ENCODE peak calls at places on chromosomes 7 and 10, in five cellular contexts. I is body of pancreas, J is astrocyte, O is fibroblast of lung, B is Peyer's patch. H is an unnamed sample.

GRCh38 chr10:95476482-95477174 is 84.5 kb downstream of the SORBS1 start:
- DNase-seq in B (no peak), O (no peak), I (no peak), J (no peak), H (no peak)

GRCh38 chr7:47783456-47784240 is 164.6 kb downstream of the PKD1L1 start:
- DNase-seq in I (peak; percentile 40), B (no peak), J (peak; percentile 99), O (peak; percentile 99), H (peak; percentile 78)

GRCh38 chr10:69860290-69860689 is 58.6 kb downstream of the COL13A1 start:
- DNase-seq in J (no peak), O (no peak), I (no peak), B (no peak), H (no peak)

GRCh38 chr10:81248846-81249245 is 626.1 kb upstream of the NRG3 start:
- DNase-seq in J (no peak), O (no peak), B (no peak), I (no peak), H (no peak)

GRCh38 chr10:43196981-43197833 is 59.0 kb downstream of the CSGALNACT2 start:
- DNase-seq in O (no peak), J (no peak), I (no peak), B (peak; percentile 34), H (peak; percentile 9)

GRCh38 chr10:86798030-86798429 is 41.6 kb downstream of the BMPR1A start:
- DNase-seq in O (peak; percentile 51), J (peak; percentile 45), B (no peak), I (no peak), H (no peak)

GRCh38 chr7:147510913-147511312 is 1079.7 kb upstream of the C7orf33 start:
- DNase-seq in B (no peak), J (peak; percentile 44), I (no peak), O (peak; percentile 64), H (no peak)

GRCh38 chr10:62155054-62155453 is 113.6 kb downstream of the RTKN2 start:
- DNase-seq in I (no peak), B (no peak), O (no peak), J (no peak), H (no peak)

GRCh38 chr10:24991298-24991697 is 24.7 kb downstream of the ENKUR start:
- DNase-seq in B (no peak), J (no peak), O (no peak), I (no peak), H (no peak)

GRCh38 chr10:15758618-15759017 is 38.9 kb upstream of the ITGA8 start:
- DNase-seq in O (no peak), J (no peak), B (no peak), I (no peak), H (no peak)

GRCh38 chr7:38448076-38448475 is 174.6 kb upstream of the TARP start:
- DNase-seq in J (peak; percentile 60), I (no peak), B (no peak), O (peak; percentile 68), H (no peak)

GRCh38 chr10:62153191-62153590 is 115.5 kb downstream of the RTKN2 start:
- DNase-seq in O (peak; percentile 51), J (peak; percentile 46), B (no peak), I (peak; percentile 5), H (no peak)

GRCh38 chr7:20331231-20331880 is 656 bp downstream of the ITGB8 start:
- DNase-seq in I (peak; percentile 37), J (no peak), B (peak; percentile 70), O (peak; percentile 48), H (peak; percentile 39)

GRCh38 chr7:82443801-82444219 is 233 bp upstream of the CACNA2D1 start:
- DNase-seq in I (peak; percentile 67), J (peak; percentile 86), O (peak; percentile 93), B (peak; percentile 62), H (peak; percentile 94)

GRCh38 chr10:101560293-101561067 is 27.6 kb downstream of the POLL start:
- DNase-seq in O (no peak), B (no peak), I (no peak), J (no peak), H (peak; percentile 51)

GRCh38 chr7:116985575-116985974 is 32.3 kb downstream of the ST7 start:
- DNase-seq in I (no peak), J (no peak), O (no peak), B (no peak), H (no peak)

GRCh38 chr7:139987691-139988516 is 74.8 kb downstream of the PARP12 start:
- DNase-seq in B (no peak), J (no peak), O (no peak), I (no peak), H (no peak)

GRCh38 chr7:24821045-24821853 is 64.0 kb upstream of the GSDME start:
- DNase-seq in I (peak; percentile 65), J (peak; percentile 98), B (peak; percentile 94), O (peak; percentile 99), H (no peak)

GRCh38 chr10:13971586-13972475 is 358.9 kb downstream of the FRMD4A start:
- DNase-seq in B (no peak), O (peak; percentile 95), J (peak; percentile 94), I (no peak), H (no peak)

GRCh38 chr10:123301077-123301875 is 147.1 kb downstream of the BUB3 start:
- DNase-seq in J (peak; percentile 74), I (peak; percentile 37), B (no peak), O (peak; percentile 84), H (no peak)

GRCh38 chr7:127251048-127251451 is 1.7 kb downstream of the GRM8 start:
- DNase-seq in B (no peak), I (no peak), O (no peak), J (no peak), H (no peak)

GRCh38 chr10:61992683-61993629 is 91.5 kb downstream of the ARID5B start:
- DNase-seq in I (peak; percentile 71), O (peak; percentile 92), B (peak; percentile 80), J (peak; percentile 93), H (peak; percentile 83)

GRCh38 chr7:34849966-34850365 is 187.3 kb downstream of the DPY19L1 start:
- DNase-seq in B (no peak), J (no peak), O (no peak), I (no peak), H (no peak)

GRCh38 chr7:18693401-18693800 is 197.9 kb downstream of the HDAC9 start:
- DNase-seq in I (peak; percentile 20), B (no peak), J (peak; percentile 64), O (peak; percentile 73), H (no peak)

DNA sequence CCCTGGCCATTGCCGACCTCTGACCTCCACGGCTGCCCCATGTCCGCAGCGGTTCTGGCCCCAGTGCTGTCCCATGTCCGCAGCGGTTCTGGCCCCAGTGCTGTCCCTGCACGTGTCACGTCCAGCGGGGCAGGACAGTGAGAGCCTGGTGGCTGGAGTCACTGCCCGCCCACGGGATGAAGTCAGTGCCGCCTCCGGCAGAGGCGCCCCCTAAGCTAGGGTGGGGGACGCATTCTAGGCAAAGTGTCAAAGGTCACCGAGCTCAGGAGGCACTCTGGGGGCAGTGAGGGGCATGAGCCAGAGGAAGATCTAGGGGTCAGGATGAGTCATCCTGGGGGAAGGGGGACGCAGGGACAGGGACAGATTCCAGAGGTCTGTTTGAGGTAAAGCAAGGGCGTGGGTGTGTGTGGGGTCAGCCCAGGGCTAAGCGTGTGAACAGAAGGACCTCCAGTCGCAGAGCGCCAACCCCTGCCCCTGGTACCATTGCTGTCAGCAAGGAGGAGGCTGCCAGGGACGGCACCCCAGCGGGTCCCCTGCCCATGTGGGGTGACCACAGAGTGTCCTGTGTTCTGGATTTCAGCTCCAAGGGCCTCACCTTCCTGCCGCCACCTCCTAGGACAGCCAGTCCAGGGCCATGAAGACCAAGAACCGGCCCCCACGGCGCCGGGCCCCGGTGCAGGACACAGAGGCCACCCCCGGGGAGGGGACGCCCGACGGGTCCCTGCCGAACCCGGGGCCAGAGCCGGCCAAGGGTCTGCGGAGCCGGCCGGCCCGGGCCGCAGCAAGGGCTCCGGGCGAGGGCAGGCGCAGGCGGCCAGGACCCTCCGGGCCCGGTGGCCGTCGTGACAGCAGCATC is 665 bp downstream of the BHLHA15 start:
- DNase-seq in B (peak; percentile 45), I (peak; percentile 61), O (no peak), J (no peak), H (peak; percentile 64)
- H3K4me1 ChIP-seq in B (no peaks in the 10 kb centered on the region), I (peaks cover 35% of the 10 kb centered on the region), O (no peaks in the 10 kb centered on the region), J (peaks cover 5% of the 10 kb centered on the region), H (peaks cover 14% of the 10 kb centered on the region)

GRCh38 chr7:2734761-2735571 is 47.0 kb downstream of the AMZ1 start:
- DNase-seq in J (no peak), O (no peak), B (peak; percentile 63), I (peak; percentile 59), H (peak; percentile 47)

GRCh38 chr7:2732388-2732787 is 44.4 kb downstream of the AMZ1 start:
- DNase-seq in J (no peak), O (no peak), B (no peak), I (no peak), H (no peak)

GRCh38 chr7:2734084-2734601 is 46.1 kb downstream of the AMZ1 start:
- DNase-seq in J (no peak), B (no peak), O (no peak), I (no peak), H (peak; percentile 60)

GRCh38 chr7:2730846-2731770 is 43.1 kb downstream of the AMZ1 start:
- DNase-seq in B (peak; percentile 37), O (no peak), I (no peak), J (no peak), H (no peak)

GRCh38 chr7:2732959-2733584 is 45.1 kb downstream of the AMZ1 start:
- DNase-seq in B (peak; percentile 74), O (peak; percentile 78), J (peak; percentile 65), I (peak; percentile 55), H (peak; percentile 90)
- TF ChIP-seq CTCF in B (no peak), O (no peak), J (no peak), I (no peak), H (no peak)

GRCh38 chr7:150565239-150565638 is 2.0 kb upstream of the GIMAP4 start:
- DNase-seq in I (no peak), J (no peak), B (no peak), O (no peak), H (no peak)
- H3K4me1 ChIP-seq in I (no peaks in the 10 kb centered on the region), J (no peaks in the 10 kb centered on the region), B (no peaks in the 10 kb centered on the region), O (no peaks in the 10 kb centered on the region), H (no peaks in the 10 kb centered on the region)

DNA sequence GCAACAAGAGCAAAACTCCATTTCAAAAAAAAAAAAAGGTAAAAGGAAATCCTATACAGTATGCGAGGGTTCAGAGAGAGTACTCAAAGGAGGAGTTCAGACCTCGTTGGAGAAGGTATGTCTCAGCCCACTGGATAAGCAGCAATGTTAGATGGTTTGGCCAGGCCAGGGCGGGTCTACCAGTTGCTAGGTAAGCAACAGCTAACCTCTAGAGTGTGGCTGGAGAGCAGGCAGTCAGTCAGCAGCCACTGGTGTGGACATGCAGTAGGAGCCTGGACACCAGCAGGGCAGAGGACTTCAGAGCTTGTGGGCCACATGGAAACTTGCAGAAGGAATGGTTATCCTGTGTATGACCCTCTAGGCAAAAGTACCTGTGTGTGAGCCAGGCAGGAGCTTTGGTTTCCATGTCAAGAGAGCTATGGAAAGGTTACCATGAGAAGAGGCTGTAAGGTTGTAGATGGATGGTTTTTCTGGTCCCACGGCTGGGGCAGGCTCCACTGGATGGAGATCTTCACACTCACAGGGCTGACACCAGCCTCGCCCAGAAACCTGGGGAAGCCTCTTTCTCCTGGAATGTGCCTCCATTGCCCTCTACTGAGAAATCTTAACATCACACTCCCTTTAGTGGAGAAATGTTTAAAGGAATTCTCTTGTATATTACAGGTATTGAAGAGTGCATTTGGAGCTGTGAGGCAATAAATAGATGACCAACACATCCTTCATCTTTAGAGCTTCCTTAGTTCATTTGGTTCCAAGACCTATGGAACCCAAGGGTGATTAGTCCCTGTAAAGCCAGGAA is 63.6 kb downstream of the CCDC186 start:
- DNase-seq in I (no peak), B (no peak), J (no peak), O (no peak), H (no peak)
- TF ChIP-seq CTCF in I (peak; percentile 30), B (peak; percentile 48), J (peak; percentile 20), O (no peak), H (no peak)